ENCODE peak calls at places on chromosomes 6 and 20, in six cellular contexts. One of them, this sample, is unnamed.
A peak's percentile ranks its signal among the peaks of the same experiment; 100 is the strongest.

GRCh38 chr6:140857734-140858380 is 1274.9 kb upstream of the GJE1 start:
- DNase-seq in left cardiac atrium: no peak
- DNase-seq in T1000: no peak
- DNase-seq in HEK293T: peak; percentile 14
- DNase-seq in HT1080: peak; percentile 60
- DNase-seq in putamen: peak; percentile 10
- DNase-seq in this sample: no peak

GRCh38 chr6:31122803-31123706 is 2.8 kb upstream of the CDSN start:
- DNase-seq in left cardiac atrium: peak; percentile 84
- DNase-seq in T1000: peak; percentile 47
- DNase-seq in HEK293T: no peak
- DNase-seq in HT1080: peak; percentile 84
- DNase-seq in putamen: peak; percentile 32
- DNase-seq in this sample: peak; percentile 63

GRCh38 chr6:158067436-158068015 is 85.9 kb downstream of the SYNJ2 start:
- DNase-seq in left cardiac atrium: no peak
- DNase-seq in T1000: no peak
- DNase-seq in HEK293T: no peak
- DNase-seq in HT1080: no peak
- DNase-seq in putamen: no peak
- DNase-seq in this sample: no peak

GRCh38 chr6:85594197-85594930 is 706 bp upstream of the SNX14 start:
- DNase-seq in left cardiac atrium: no peak
- DNase-seq in T1000: no peak
- DNase-seq in HEK293T: no peak
- DNase-seq in HT1080: no peak
- DNase-seq in putamen: peak; percentile 19
- DNase-seq in this sample: no peak

GRCh38 chr6:93350774-93351173 is 68.6 kb downstream of the EPHA7 start:
- DNase-seq in left cardiac atrium: no peak
- DNase-seq in T1000: no peak
- DNase-seq in HEK293T: no peak
- DNase-seq in HT1080: no peak
- DNase-seq in putamen: no peak
- DNase-seq in this sample: no peak

GRCh38 chr6:80725156-80725930 is 618.9 kb downstream of the BCKDHB start:
- DNase-seq in left cardiac atrium: no peak
- DNase-seq in T1000: no peak
- DNase-seq in HEK293T: no peak
- DNase-seq in HT1080: no peak
- DNase-seq in putamen: no peak
- DNase-seq in this sample: no peak

GRCh38 chr6:147770221-147770620 is 261.7 kb downstream of the SAMD5 start:
- DNase-seq in left cardiac atrium: no peak
- DNase-seq in T1000: no peak
- DNase-seq in HEK293T: no peak
- DNase-seq in HT1080: no peak
- DNase-seq in putamen: no peak
- DNase-seq in this sample: no peak

GRCh38 chr6:72890671-72891070 is 268.8 kb downstream of the KCNQ5 start:
- DNase-seq in left cardiac atrium: no peak
- DNase-seq in T1000: no peak
- DNase-seq in HEK293T: no peak
- DNase-seq in HT1080: no peak
- DNase-seq in putamen: no peak
- DNase-seq in this sample: no peak

GRCh38 chr20:35669681-35670080 is 5.0 kb upstream of the CPNE1 start:
- DNase-seq in left cardiac atrium: no peak
- DNase-seq in T1000: no peak
- DNase-seq in HEK293T: no peak
- DNase-seq in HT1080: no peak
- DNase-seq in putamen: no peak
- DNase-seq in this sample: no peak

GRCh38 chr20:21102691-21103311 is 3.4 kb downstream of the LINC00237 start:
- DNase-seq in left cardiac atrium: peak; percentile 45
- DNase-seq in T1000: no peak
- DNase-seq in HEK293T: no peak
- DNase-seq in HT1080: no peak
- DNase-seq in putamen: peak; percentile 70
- DNase-seq in this sample: peak; percentile 66

GRCh38 chr20:58583141-58583540 is 67.9 kb upstream of the APCDD1L start:
- DNase-seq in left cardiac atrium: peak; percentile 60
- DNase-seq in T1000: no peak
- DNase-seq in HEK293T: no peak
- DNase-seq in HT1080: no peak
- DNase-seq in putamen: no peak
- DNase-seq in this sample: no peak

GRCh38 chr6:30837432-30837831 is 46.9 kb upstream of the DDR1 start:
- DNase-seq in left cardiac atrium: no peak
- DNase-seq in T1000: no peak
- DNase-seq in HEK293T: no peak
- DNase-seq in HT1080: no peak
- DNase-seq in putamen: no peak
- DNase-seq in this sample: no peak

GRCh38 chr20:51445591-51445990 is 96.9 kb downstream of the NFATC2 start:
- DNase-seq in left cardiac atrium: no peak
- DNase-seq in T1000: no peak
- DNase-seq in HEK293T: no peak
- DNase-seq in HT1080: no peak
- DNase-seq in putamen: no peak
- DNase-seq in this sample: no peak

GRCh38 chr20:33984320-33984719 is 9.4 kb upstream of the RALY start:
- DNase-seq in left cardiac atrium: no peak
- DNase-seq in T1000: no peak
- DNase-seq in HEK293T: no peak
- DNase-seq in HT1080: no peak
- DNase-seq in putamen: no peak
- DNase-seq in this sample: no peak

GRCh38 chr6:53109612-53110011 is 39.0 kb downstream of the GCM1 start:
- DNase-seq in left cardiac atrium: no peak
- DNase-seq in T1000: no peak
- DNase-seq in HEK293T: no peak
- DNase-seq in HT1080: no peak
- DNase-seq in putamen: no peak
- DNase-seq in this sample: no peak

GRCh38 chr6:31559958-31560696 is 12.0 kb upstream of the LTA start:
- DNase-seq in left cardiac atrium: peak; percentile 82
- DNase-seq in T1000: peak; percentile 72
- DNase-seq in HEK293T: no peak
- DNase-seq in HT1080: peak; percentile 95
- DNase-seq in putamen: peak; percentile 61
- DNase-seq in this sample: peak; percentile 68

GRCh38 chr20:8722277-8722928 is 346.5 kb upstream of the PLCB4 start:
- DNase-seq in left cardiac atrium: no peak
- DNase-seq in T1000: peak; percentile 35
- DNase-seq in HEK293T: peak; percentile 59
- DNase-seq in HT1080: peak; percentile 68
- DNase-seq in putamen: peak; percentile 60
- DNase-seq in this sample: no peak

GRCh38 chr6:90304308-90304707 is 7.7 kb upstream of the BACH2 start:
- DNase-seq in left cardiac atrium: no peak
- DNase-seq in T1000: no peak
- DNase-seq in HEK293T: no peak
- DNase-seq in HT1080: no peak
- DNase-seq in putamen: no peak
- DNase-seq in this sample: no peak

GRCh38 chr6:135531954-135532490 is 34.5 kb upstream of the AHI1 start:
- DNase-seq in left cardiac atrium: no peak
- DNase-seq in T1000: no peak
- DNase-seq in HEK293T: no peak
- DNase-seq in HT1080: no peak
- DNase-seq in putamen: no peak
- DNase-seq in this sample: no peak

GRCh38 chr20:39943336-39943735 is 745.7 kb downstream of the MAFB start:
- DNase-seq in left cardiac atrium: no peak
- DNase-seq in T1000: no peak
- DNase-seq in HEK293T: no peak
- DNase-seq in HT1080: no peak
- DNase-seq in putamen: no peak
- DNase-seq in this sample: no peak

GRCh38 chr20:46651091-46651962 is at the start of gene SLC13A3:
- DNase-seq in left cardiac atrium: peak; percentile 25
- DNase-seq in T1000: no peak
- DNase-seq in HEK293T: no peak
- DNase-seq in HT1080: no peak
- DNase-seq in putamen: no peak
- DNase-seq in this sample: no peak